ENCODE peak calls at places on chromosomes 6 and 20, in seven cellular contexts. R is A549; F is NCI-H510A treated with DMSO at 0.1 percent for 48 hours; K is astrocyte; V is lung microvascular endothelial cell; T is effector CD4-positive, alpha-beta T cell; O is NAMALWA. P is an unnamed sample.

GRCh38 chr6:170405311-170405975 is 98.9 kb downstream of the FAM120B start:
- DNase-seq in K (peak), F (no peak), V (peak), O (no peak), R (no peak), T (no peak), P (no peak)

GRCh38 chr6:73521351-73522254 is 771 bp upstream of the EEF1A1 start:
- DNase-seq in F (peak), V (peak), T (no peak), O (peak), R (peak), K (peak), P (peak)

GRCh38 chr20:25139061-25139705 is 56.3 kb upstream of the ENTPD6 start:
- DNase-seq in O (no peak), R (no peak), T (no peak), K (no peak), V (peak), F (no peak), P (no peak)

GRCh38 chr6:92690997-92691599 is 728.3 kb downstream of the EPHA7 start:
- DNase-seq in R (no peak), O (no peak), F (peak), K (peak), V (no peak), T (no peak), P (no peak)

GRCh38 chr6:28953039-28953872 is 29.5 kb upstream of the TRIM27 start:
- DNase-seq in F (peak), K (peak), V (peak), R (peak), T (peak), O (peak), P (no peak)

GRCh38 chr6:17101422-17102257 is at the start of gene STMND1:
- DNase-seq in V (peak), F (peak), R (peak), T (no peak), O (no peak), K (peak), P (no peak)

GRCh38 chr20:52448513-52448912 is 256.9 kb upstream of the ZFP64 start:
- DNase-seq in R (no peak), K (no peak), F (no peak), T (no peak), O (no peak), V (no peak), P (no peak)

GRCh38 chr20:35436175-35436568 is 1.9 kb downstream of the GDF5 start:
- DNase-seq in R (no peak), K (no peak), T (no peak), V (no peak), F (no peak), O (no peak), P (no peak)